ENCODE peak calls at places on chromosomes 11 and 22, in ten cellular contexts. O, J, X, B, H, R, E, K, N and G are unnamed samples.

GRCh38 chr11:20110908-20111669 is 49.2 kb downstream of the DBX1 start:
- DNase-seq in B (peak; percentile 74), R (peak; percentile 85), E (no peak), O (no peak), J (peak; percentile 69), H (no peak), X (no peak), K (peak; percentile 85), N (peak; percentile 42), G (peak; percentile 38)

GRCh38 chr11:130513132-130513531 is 64.7 kb downstream of the ADAMTS15 start:
- DNase-seq in H (no peak), X (no peak), E (peak; percentile 90), N (no peak), K (no peak), R (no peak), O (peak; percentile 61), J (no peak), B (no peak), G (no peak)

GRCh38 chr22:29093501-29093921 is 20.7 kb downstream of the KREMEN1 start:
- DNase-seq in X (no peak), E (no peak), J (no peak), K (peak; percentile 70), O (no peak), B (no peak), R (no peak), H (no peak), N (no peak), G (no peak)

GRCh38 chr22:16958475-16958874 is 49.5 kb downstream of the GAB4 start:
- DNase-seq in H (no peak), J (no peak), B (no peak), E (peak; percentile 72), N (no peak), R (no peak), X (no peak), K (no peak), O (no peak), G (no peak)

GRCh38 chr11:131217313-131218297 is 152.8 kb upstream of the NTM start:
- DNase-seq in J (no peak), R (peak; percentile 1), X (no peak), N (no peak), B (no peak), O (no peak), K (peak; percentile 21), E (no peak), H (no peak), G (no peak)

GRCh38 chr22:46070215-46070721 is 80.1 kb upstream of the PPARA start:
- DNase-seq in R (peak; percentile 80), N (no peak), K (peak; percentile 42), B (peak; percentile 82), X (peak; percentile 78), H (peak; percentile 92), O (peak; percentile 68), J (peak; percentile 88), E (no peak), G (no peak)

GRCh38 chr11:126467046-126467370 is 111.5 kb downstream of the ST3GAL4 start:
- DNase-seq in B (no peak), N (no peak), H (no peak), J (no peak), K (no peak), R (no peak), E (no peak), X (no peak), O (no peak), G (no peak)

GRCh38 chr11:70233511-70233919 is 30.4 kb downstream of the FADD start:
- DNase-seq in E (no peak), K (peak; percentile 91), H (no peak), R (peak; percentile 94), X (peak; percentile 68), O (no peak), J (no peak), B (peak; percentile 78), N (no peak), G (peak; percentile 75)

GRCh38 chr11:59582006-59582405 is 33.6 kb downstream of the OSBP start:
- DNase-seq in O (no peak), E (no peak), N (no peak), H (no peak), R (no peak), J (no peak), B (no peak), X (no peak), K (no peak), G (no peak)

GRCh38 chr11:17257200-17257599 is 19.3 kb upstream of the NUCB2 start:
- DNase-seq in X (no peak), E (no peak), B (no peak), R (peak; percentile 55), K (peak; percentile 78), J (no peak), H (no peak), O (no peak), N (no peak), G (no peak)

GRCh38 chr11:1338201-1339065 is 29.0 kb upstream of the TOLLIP start:
- DNase-seq in R (no peak), K (no peak), X (no peak), J (peak; percentile 4), E (peak; percentile 86), O (no peak), B (peak; percentile 46), H (no peak), N (no peak), G (no peak)

GRCh38 chr11:70297341-70297740 is 26.9 kb downstream of the PPFIA1 start:
- DNase-seq in E (no peak), K (peak; percentile 40), O (no peak), N (no peak), J (no peak), B (no peak), H (no peak), R (no peak), X (no peak), G (peak; percentile 31)

GRCh38 chr11:134882671-134883318 is 470.8 kb upstream of the B3GAT1 start:
- DNase-seq in H (no peak), O (no peak), R (no peak), X (no peak), K (no peak), B (no peak), J (no peak), N (no peak), E (peak; percentile 57), G (no peak)

GRCh38 chr11:87966744-87967143 is 208.5 kb downstream of the RAB38 start:
- DNase-seq in B (no peak), E (no peak), O (peak; percentile 5), X (no peak), N (no peak), R (no peak), H (no peak), K (no peak), J (no peak), G (no peak)
- TF ChIP-seq POLR2A in B (no peak), E (no peak), O (no peak), X (no peak), N (no peak), R (no peak), H (no peak), K (no peak), J (no peak), G (no peak)

GRCh38 chr11:63914896-63915681 is 1.9 kb downstream of the RCOR2 start:
- DNase-seq in E (no peak), B (no peak), R (no peak), J (no peak), K (no peak), N (no peak), O (no peak), H (no peak), X (no peak), G (no peak)

GRCh38 chr11:63915961-63916836 is 765 bp downstream of the RCOR2 start:
- DNase-seq in B (no peak), H (peak; percentile 83), N (no peak), J (no peak), X (no peak), O (peak; percentile 53), E (no peak), R (peak; percentile 59), K (no peak), G (no peak)

GRCh38 chr11:63917685-63918523 is 940 bp upstream of the RCOR2 start:
- DNase-seq in X (no peak), R (peak; percentile 80), K (no peak), H (no peak), O (peak; percentile 83), B (peak; percentile 60), E (no peak), N (no peak), J (peak; percentile 59), G (peak; percentile 73)

GRCh38 chr11:63918576-63919171 is 1.7 kb upstream of the RCOR2 start:
- DNase-seq in R (no peak), X (no peak), N (no peak), K (no peak), O (no peak), B (no peak), E (no peak), H (no peak), J (no peak), G (no peak)

GRCh38 chr11:63916837-63917684 is at the start of gene RCOR2:
- DNase-seq in K (peak; percentile 80), N (no peak), B (peak; percentile 85), O (peak; percentile 85), R (peak; percentile 91), X (no peak), J (peak; percentile 79), E (no peak), H (peak; percentile 90), G (peak; percentile 88)
- TF ChIP-seq POLR2A in K (no peak), N (no peak), B (no peak), O (no peak), R (peak; percentile 58), X (no peak), J (no peak), E (no peak), H (no peak), G (peak; percentile 29)

GRCh38 chr11:62850911-62851806 is 11.8 kb upstream of the WDR74 start:
- DNase-seq in X (no peak), H (peak; percentile 44), B (no peak), J (no peak), E (no peak), R (peak; percentile 51), K (no peak), O (no peak), N (no peak), G (no peak)
- TF ChIP-seq POLR2A in X (no peak), H (no peak), B (no peak), J (no peak), E (no peak), R (peak; percentile 18), K (no peak), O (no peak), N (no peak), G (peak; percentile 39)

DNA sequence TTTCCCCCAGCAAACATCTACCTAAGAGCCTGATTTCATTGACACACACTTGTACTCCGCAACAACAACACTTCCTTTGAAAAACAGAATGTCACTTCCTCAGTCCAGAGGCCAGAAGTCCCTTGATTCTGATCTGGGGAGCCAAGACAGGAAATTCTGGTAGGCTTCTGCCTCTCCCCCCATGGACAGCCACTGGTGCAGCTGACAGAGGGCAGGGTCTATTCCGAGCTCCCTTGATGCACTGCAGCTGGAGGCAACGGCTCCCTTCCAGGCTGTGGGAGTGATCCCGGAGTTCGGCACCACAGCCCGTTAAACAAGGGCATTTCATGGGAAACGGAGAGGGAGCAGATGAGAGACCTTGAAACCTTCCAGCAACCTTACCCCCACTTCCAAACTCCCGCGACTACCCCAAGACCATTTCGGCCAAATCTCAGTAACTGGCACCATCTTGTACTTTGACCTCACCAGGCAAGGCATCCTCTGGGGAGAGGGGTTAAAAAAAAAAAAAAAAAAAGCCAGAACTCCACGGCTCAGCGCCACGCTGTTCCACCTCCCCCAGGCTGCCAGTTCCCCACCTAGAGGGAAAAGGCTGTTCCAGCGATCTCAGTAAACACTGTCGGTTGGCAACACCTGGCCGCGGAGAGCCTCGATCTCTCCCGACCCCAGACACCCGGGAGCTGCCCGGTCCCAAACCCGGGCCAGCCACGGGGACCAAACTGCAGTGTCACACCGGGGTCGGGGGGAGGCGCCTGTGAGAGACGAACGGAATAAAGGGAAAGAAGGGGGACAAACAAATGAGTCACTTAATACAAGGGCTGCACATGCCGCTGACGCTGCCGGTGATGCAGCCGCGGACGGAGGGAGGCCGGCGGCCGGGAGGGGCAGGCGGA is 1.1 kb downstream of the GAB2 start:
- DNase-seq in H (peak; percentile 95), K (peak; percentile 87), O (peak; percentile 87), X (peak; percentile 80), J (peak; percentile 87), E (peak; percentile 97), N (peak; percentile 87), B (peak; percentile 94), R (peak; percentile 88), G (peak; percentile 94)
- TF ChIP-seq POLR2A in H (peak; percentile 52), K (peak; percentile 65), O (no peak), X (peak; percentile 76), J (peak; percentile 84), E (no peak), N (no peak), B (peak; percentile 59), R (no peak), G (peak; percentile 55)